ENCODE peak calls at places on chromosomes 6 and 20, in eight cellular contexts. J is activated CD8-positive, alpha-beta T cell treated with anti-CD3 and anti-CD28 coated beads for 36 hours; N is germinal center; Z is posterior cingulate gyrus; F is MM.1S; T is mucosa of descending colon; I is upper lobe of right lung; S is omental fat pad. K is an unnamed sample.

GRCh38 chr6:55445648-55446204 is 118.5 kb downstream of the GFRAL start:
- DNase-seq in J (no peak), N (no peak), Z (no peak), F (peak; percentile 38), T (peak; percentile 17), I (no peak), S (no peak), K (no peak)

GRCh38 chr20:48057739-48058138 is 272.5 kb upstream of the SULF2 start:
- DNase-seq in J (no peak), N (no peak), Z (no peak), F (no peak), T (no peak), I (no peak), S (no peak), K (no peak)

GRCh38 chr20:1897486-1897885 is 2.3 kb downstream of the SIRPA start:
- DNase-seq in J (no peak), N (no peak), Z (no peak), F (no peak), T (peak; percentile 36), I (no peak), S (no peak), K (peak; percentile 92)

GRCh38 chr20:50491926-50492634 is 18.1 kb upstream of the PTPN1 start:
- DNase-seq in J (no peak), N (no peak), Z (no peak), F (no peak), T (peak; percentile 81), I (no peak), S (no peak), K (peak; percentile 46)

GRCh38 chr6:41523957-41524633 is 22.1 kb upstream of the FOXP4 start:
- DNase-seq in J (no peak), N (no peak), Z (peak; percentile 18), F (no peak), T (no peak), I (no peak), S (no peak), K (no peak)

GRCh38 chr20:23629017-23629541 is 8.7 kb downstream of the CST3 start:
- DNase-seq in J (no peak), N (no peak), Z (no peak), F (no peak), T (peak; percentile 70), I (no peak), S (no peak), K (peak; percentile 71)

GRCh38 chr20:25308671-25309394 is 60.9 kb downstream of the PYGB start:
- DNase-seq in J (no peak), N (no peak), Z (peak; percentile 72), F (no peak), T (no peak), I (peak; percentile 61), S (no peak), K (no peak)

GRCh38 chr6:28811873-28812272 is 111.9 kb downstream of the TRIM27 start:
- DNase-seq in J (no peak), N (no peak), Z (no peak), F (no peak), T (no peak), I (no peak), S (no peak), K (no peak)

GRCh38 chr20:51752343-51752951 is 15.7 kb downstream of the ATP9A start:
- DNase-seq in J (no peak), N (no peak), Z (peak; percentile 2), F (no peak), T (no peak), I (no peak), S (no peak), K (no peak)

GRCh38 chr6:31666337-31666960 is 569 bp downstream of the CSNK2B start:
- DNase-seq in J (no peak), N (no peak), Z (no peak), F (no peak), T (no peak), I (no peak), S (no peak), K (no peak)

GRCh38 chr20:21613512-21613911 is 92.0 kb upstream of the PAX1 start:
- DNase-seq in J (no peak), N (no peak), Z (no peak), F (no peak), T (peak; percentile 47), I (no peak), S (no peak), K (no peak)

GRCh38 chr6:166757226-166758135 is 130.4 kb upstream of the RPS6KA2 start:
- DNase-seq in J (peak; percentile 61), N (no peak), Z (no peak), F (no peak), T (no peak), I (no peak), S (no peak), K (no peak)

GRCh38 chr6:80348263-80348662 is 241.8 kb downstream of the BCKDHB start:
- DNase-seq in J (no peak), N (no peak), Z (no peak), F (no peak), T (no peak), I (no peak), S (no peak), K (no peak)

GRCh38 chr20:53923745-53924369 is 146.5 kb downstream of the BCAS1 start:
- DNase-seq in J (no peak), N (no peak), Z (no peak), F (no peak), T (no peak), I (no peak), S (no peak), K (no peak)

GRCh38 chr20:38208523-38208922 is 43.5 kb upstream of the TGM2 start:
- DNase-seq in J (no peak), N (no peak), Z (no peak), F (no peak), T (no peak), I (peak; percentile 3), S (no peak), K (peak; percentile 26)

GRCh38 chr6:41157323-41157722 is 3.2 kb upstream of the TREML1 start:
- DNase-seq in J (no peak), N (no peak), Z (no peak), F (no peak), T (no peak), I (no peak), S (no peak), K (no peak)

GRCh38 chr6:89927788-89928565 is 33.7 kb downstream of the GJA10 start:
- DNase-seq in J (no peak), N (no peak), Z (no peak), F (no peak), T (no peak), I (no peak), S (no peak), K (no peak)

GRCh38 chr6:34113532-34113931 is 32.4 kb downstream of the GRM4 start:
- DNase-seq in J (no peak), N (no peak), Z (no peak), F (no peak), T (no peak), I (no peak), S (no peak), K (no peak)

GRCh38 chr6:106546322-106547052 is 82.8 kb downstream of the RTN4IP1 start:
- DNase-seq in J (no peak), N (no peak), Z (no peak), F (no peak), T (no peak), I (no peak), S (no peak), K (no peak)

GRCh38 chr6:131597448-131597847 is 24.4 kb downstream of the ARG1 start:
- DNase-seq in J (no peak), N (no peak), Z (no peak), F (no peak), T (no peak), I (no peak), S (no peak), K (no peak)

GRCh38 chr6:91434135-91434534 is 847.3 kb upstream of the MAP3K7 start:
- DNase-seq in J (no peak), N (no peak), Z (no peak), F (no peak), T (no peak), I (no peak), S (no peak), K (no peak)

GRCh38 chr6:162713926-162714759 is 13.4 kb downstream of the PRKN start:
- DNase-seq in J (no peak), N (no peak), Z (no peak), F (no peak), T (no peak), I (no peak), S (no peak), K (no peak)

GRCh38 chr6:136550045-136550329 is 235 bp downstream of the MAP7 start:
- DNase-seq in J (peak; percentile 2), N (peak; percentile 51), Z (no peak), F (no peak), T (no peak), I (no peak), S (no peak), K (no peak)

GRCh38 chr6:84763397-84764331 is 734 bp downstream of the TBX18 start:
- DNase-seq in J (no peak), N (no peak), Z (peak; percentile 55), F (no peak), T (no peak), I (no peak), S (no peak), K (no peak)

GRCh38 chr20:24949756-24950127 is 673 bp downstream of the CST7 start:
- DNase-seq in J (peak; percentile 35), N (no peak), Z (no peak), F (no peak), T (no peak), I (no peak), S (no peak), K (no peak)

GRCh38 chr20:19777981-19778380 is 19.9 kb downstream of the RIN2 start:
- DNase-seq in J (no peak), N (no peak), Z (no peak), F (no peak), T (peak; percentile 48), I (no peak), S (no peak), K (no peak)

GRCh38 chr6:104118274-104118673 is 741.4 kb downstream of the HACE1 start:
- DNase-seq in J (no peak), N (no peak), Z (no peak), F (no peak), T (no peak), I (no peak), S (no peak), K (no peak)

GRCh38 chr20:13681248-13682125 is 42.8 kb upstream of the TASP1 start:
- DNase-seq in J (no peak), N (no peak), Z (no peak), F (peak; percentile 23), T (peak; percentile 8), I (no peak), S (no peak), K (no peak)

GRCh38 chr6:41577865-41578713 is 31.9 kb downstream of the FOXP4 start:
- DNase-seq in J (no peak), N (no peak), Z (no peak), F (no peak), T (peak; percentile 20), I (peak; percentile 73), S (no peak), K (no peak)

GRCh38 chr6:143107440-143107839 is 46.8 kb downstream of the AIG1 start:
- DNase-seq in J (no peak), N (no peak), Z (no peak), F (no peak), T (no peak), I (no peak), S (no peak), K (no peak)

GRCh38 chr6:150723857-150724256 is 124.2 kb downstream of the PLEKHG1 start:
- DNase-seq in J (no peak), N (no peak), Z (no peak), F (no peak), T (no peak), I (no peak), S (no peak), K (no peak)

GRCh38 chr6:138334963-138335362 is 42.7 kb upstream of the SMIM28 start:
- DNase-seq in J (no peak), N (no peak), Z (peak; percentile 78), F (no peak), T (no peak), I (no peak), S (no peak), K (no peak)

GRCh38 chr6:161444464-161444863 is 170.6 kb upstream of the AGPAT4 start:
- DNase-seq in J (peak; percentile 33), N (no peak), Z (peak; percentile 89), F (no peak), T (peak; percentile 9), I (no peak), S (no peak), K (peak; percentile 82)

GRCh38 chr6:108610270-108610839 is 49.6 kb downstream of the FOXO3 start:
- DNase-seq in J (no peak), N (no peak), Z (no peak), F (peak; percentile 65), T (no peak), I (no peak), S (no peak), K (no peak)